ENCODE peak calls at places on chromosome 9, in seven cellular contexts. N is breast epithelium, A is upper lobe of left lung, M is colonic mucosa, Y is foreskin keratinocyte, D is mesenchymal stem cell, V is aorta. O is an unnamed sample.

GRCh38 chr9:75185585-75186170 is 97.4 kb downstream of the OSTF1 start:
- DNase-seq in N (no peak), A (peak), M (peak), Y (no peak), D (peak), V (no peak), O (no peak)

GRCh38 chr9:26292943-26293342 is 599.7 kb downstream of the CAAP1 start:
- DNase-seq in N (no peak), A (no peak), M (no peak), Y (peak), D (peak), V (no peak), O (peak)

GRCh38 chr9:130668694-130669093 is 4.3 kb downstream of the PRDM12 start:
- DNase-seq in N (no peak), A (no peak), M (no peak), Y (no peak), D (no peak), V (no peak), O (no peak)

GRCh38 chr9:87612536-87612935 is 113.4 kb upstream of the CTSL start:
- DNase-seq in N (no peak), A (no peak), M (no peak), Y (no peak), D (no peak), V (no peak), O (no peak)

GRCh38 chr9:12880406-12881016 is 105.7 kb downstream of the LURAP1L start:
- DNase-seq in N (no peak), A (no peak), M (no peak), Y (no peak), D (peak), V (no peak), O (no peak)

GRCh38 chr9:12684923-12685468 is 8.2 kb upstream of the TYRP1 start:
- DNase-seq in N (no peak), A (no peak), M (no peak), Y (peak), D (peak), V (no peak), O (no peak)

GRCh38 chr9:94675008-94675841 is 35.9 kb upstream of the FBP1 start:
- DNase-seq in N (no peak), A (no peak), M (no peak), Y (no peak), D (no peak), V (no peak), O (no peak)

GRCh38 chr9:86942352-86943222 is 4.7 kb downstream of the GAS1 start:
- DNase-seq in N (no peak), A (no peak), M (no peak), Y (no peak), D (peak), V (no peak), O (no peak)

GRCh38 chr9:123894822-123895221 is 35.1 kb downstream of the DENND1A start:
- DNase-seq in N (no peak), A (no peak), M (no peak), Y (no peak), D (no peak), V (no peak), O (no peak)

GRCh38 chr9:89705651-89706050 is 100.8 kb downstream of the GADD45G start:
- DNase-seq in N (no peak), A (no peak), M (no peak), Y (no peak), D (no peak), V (no peak), O (no peak)

GRCh38 chr9:121640076-121640475 is 11.4 kb upstream of the DAB2IP start:
- DNase-seq in N (no peak), A (peak), M (peak), Y (no peak), D (peak), V (peak), O (no peak)

GRCh38 chr9:124835026-124835501 is 18.2 kb upstream of the WDR38 start:
- DNase-seq in N (peak), A (peak), M (peak), Y (peak), D (peak), V (no peak), O (peak)

GRCh38 chr9:28073278-28073677 is 500.0 kb upstream of the C9orf72 start:
- DNase-seq in N (no peak), A (no peak), M (peak), Y (peak), D (peak), V (no peak), O (peak)

GRCh38 chr9:127838375-127839078 is 15.9 kb downstream of the ENG start:
- DNase-seq in N (no peak), A (peak), M (peak), Y (no peak), D (peak), V (peak), O (peak)

GRCh38 chr9:130039504-130040147 is 3.4 kb downstream of the FNBP1 start:
- DNase-seq in N (no peak), A (no peak), M (no peak), Y (no peak), D (no peak), V (no peak), O (no peak)

GRCh38 chr9:3758816-3759576 is 233.2 kb upstream of the RFX3 start:
- DNase-seq in N (no peak), A (no peak), M (no peak), Y (no peak), D (peak), V (no peak), O (no peak)

GRCh38 chr9:13728917-13729811 is 449.7 kb upstream of the MPDZ start:
- DNase-seq in N (no peak), A (no peak), M (no peak), Y (peak), D (peak), V (no peak), O (peak)

GRCh38 chr9:113463418-113464285 is at the start of gene RGS3:
- DNase-seq in N (peak), A (peak), M (peak), Y (no peak), D (no peak), V (peak), O (peak)

GRCh38 chr9:98708103-98708932 is 417 bp downstream of the GABBR2 start:
- DNase-seq in N (no peak), A (no peak), M (no peak), Y (no peak), D (no peak), V (no peak), O (peak)

GRCh38 chr9:98709968-98710965 is 1.5 kb upstream of the GABBR2 start:
- DNase-seq in N (no peak), A (no peak), M (no peak), Y (peak), D (peak), V (no peak), O (peak)

GRCh38 chr9:98706651-98707103 is 2.1 kb downstream of the GABBR2 start:
- DNase-seq in N (no peak), A (no peak), M (no peak), Y (no peak), D (no peak), V (no peak), O (no peak)

GRCh38 chr9:98707158-98708102 is 1.3 kb downstream of the GABBR2 start:
- DNase-seq in N (no peak), A (peak), M (no peak), Y (peak), D (peak), V (peak), O (peak)

GRCh38 chr9:98708933-98709911 is at the start of gene GABBR2:
- DNase-seq in N (no peak), A (no peak), M (no peak), Y (peak), D (no peak), V (no peak), O (no peak)
- H3K27ac ChIP-seq in N (no peak), A (no peak), M (no peak), Y (no peak), D (no peak), V (no peak), O (no peak)

GRCh38 chr9:68822596-68823165 is 117.6 kb downstream of the PIP5K1B start:
- DNase-seq in N (no peak), A (no peak), M (peak), Y (no peak), D (no peak), V (no peak), O (no peak)

GRCh38 chr9:68819065-68819464 is 114.0 kb downstream of the PIP5K1B start:
- DNase-seq in N (no peak), A (no peak), M (no peak), Y (no peak), D (no peak), V (no peak), O (no peak)

GRCh38 chr9:68817079-68817875 is 112.2 kb downstream of the PIP5K1B start:
- DNase-seq in N (no peak), A (no peak), M (no peak), Y (no peak), D (no peak), V (no peak), O (no peak)
- H3K27ac ChIP-seq in N (no peak), A (no peak), M (no peak), Y (no peak), D (no peak), V (no peak), O (no peak)

GRCh38 chr9:21556581-21557427 is 74.7 kb upstream of the IFNE start:
- DNase-seq in N (no peak), A (no peak), M (no peak), Y (no peak), D (no peak), V (no peak), O (no peak)

GRCh38 chr9:21557428-21557768 is 75.3 kb upstream of the IFNE start:
- DNase-seq in N (no peak), A (no peak), M (no peak), Y (no peak), D (no peak), V (no peak), O (no peak)

GRCh38 chr9:21554813-21555212 is 72.7 kb upstream of the IFNE start:
- DNase-seq in N (no peak), A (no peak), M (no peak), Y (no peak), D (no peak), V (no peak), O (no peak)

GRCh38 chr9:21558079-21558478 is 76.0 kb upstream of the IFNE start:
- DNase-seq in N (no peak), A (no peak), M (no peak), Y (no peak), D (no peak), V (no peak), O (no peak)

GRCh38 chr9:21555911-21556310 is 73.8 kb upstream of the IFNE start:
- DNase-seq in N (no peak), A (no peak), M (no peak), Y (no peak), D (no peak), V (no peak), O (no peak)
- H3K27ac ChIP-seq in N (no peak), A (no peak), M (no peak), Y (peak), D (no peak), V (no peak), O (no peak)

GRCh38 chr9:8627944-8628679 is 828.5 kb upstream of the DMAC1 start:
- DNase-seq in N (no peak), A (no peak), M (no peak), Y (peak), D (no peak), V (no peak), O (peak)
- H3K27ac ChIP-seq in N (no peak), A (no peak), M (no peak), Y (no peak), D (no peak), V (no peak), O (no peak)

GRCh38 chr9:37987467-37987981 is 81.5 kb downstream of the SHB start:
- DNase-seq in N (no peak), A (no peak), M (no peak), Y (no peak), D (no peak), V (peak), O (no peak)
- H3K27ac ChIP-seq in N (no peak), A (no peak), M (no peak), Y (no peak), D (no peak), V (no peak), O (peak)

GRCh38 chr9:118938581-118938980 is 430.7 kb downstream of the BRINP1 start:
- DNase-seq in N (no peak), A (no peak), M (no peak), Y (no peak), D (no peak), V (no peak), O (no peak)

GRCh38 chr9:118940477-118940876 is 428.8 kb downstream of the BRINP1 start:
- DNase-seq in N (no peak), A (no peak), M (no peak), Y (no peak), D (no peak), V (no peak), O (no peak)
- H3K27ac ChIP-seq in N (no peak), A (no peak), M (no peak), Y (no peak), D (no peak), V (no peak), O (no peak)

DNA sequence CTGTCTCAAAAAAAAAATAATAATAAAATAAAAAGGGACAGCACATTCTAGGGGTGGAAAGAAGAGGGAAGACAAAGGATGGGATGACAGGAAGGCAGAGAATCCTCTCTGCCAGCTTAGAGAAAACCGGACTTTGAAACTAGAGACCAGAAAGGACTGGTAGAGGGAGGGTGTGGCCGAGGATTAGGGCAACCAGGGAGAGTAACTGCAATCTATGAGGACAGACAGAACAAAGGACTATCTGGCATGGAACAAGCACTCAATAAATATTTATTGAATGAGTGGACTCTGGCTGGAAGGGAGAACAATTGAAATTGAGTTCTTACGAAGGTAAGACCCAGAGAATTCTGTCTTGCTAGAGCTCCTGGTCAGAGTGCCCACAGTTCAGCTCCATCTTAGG is 2.4 kb downstream of the GBA2 start:
- DNase-seq in N (no peak), A (no peak), M (peak), Y (no peak), D (no peak), V (no peak), O (no peak)
- H3K27ac ChIP-seq in N (no peak), A (peak), M (peak), Y (no peak), D (no peak), V (no peak), O (peak)

DNA sequence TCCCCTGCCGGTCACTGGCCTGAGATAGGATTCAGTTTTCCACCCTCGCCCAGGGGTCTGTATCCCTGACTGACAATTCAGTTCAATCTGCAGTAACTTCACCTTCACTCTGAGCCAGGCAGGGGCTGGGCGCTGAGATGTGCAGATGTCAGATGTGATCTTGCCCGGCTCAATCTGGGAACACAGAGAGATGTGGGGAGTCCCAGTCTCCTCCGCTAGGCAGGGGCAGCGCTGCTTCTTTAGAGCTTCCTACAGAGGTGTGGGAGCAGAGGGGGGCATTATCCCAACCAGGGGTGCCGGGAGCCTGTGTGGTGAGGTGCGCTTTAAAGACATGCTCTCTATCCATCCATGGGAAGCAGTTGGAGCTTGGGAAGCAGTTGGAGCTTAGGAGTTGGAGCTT is 14.6 kb downstream of the TMOD1 start:
- DNase-seq in N (no peak), A (no peak), M (no peak), Y (no peak), D (no peak), V (no peak), O (no peak)
- H3K27ac ChIP-seq in N (peak), A (no peak), M (no peak), Y (no peak), D (no peak), V (no peak), O (no peak)

GRCh38 chr9:105832311-105832710 is 138.0 kb downstream of the TMEM38B start:
- DNase-seq in N (no peak), A (no peak), M (no peak), Y (peak), D (no peak), V (no peak), O (no peak)

GRCh38 chr9:105833271-105833975 is 139.1 kb downstream of the TMEM38B start:
- DNase-seq in N (no peak), A (no peak), M (no peak), Y (peak), D (no peak), V (no peak), O (no peak)

GRCh38 chr9:105837261-105837660 is 142.9 kb downstream of the TMEM38B start:
- DNase-seq in N (no peak), A (no peak), M (no peak), Y (no peak), D (no peak), V (no peak), O (no peak)

GRCh38 chr9:105835721-105836120 is 141.4 kb downstream of the TMEM38B start:
- DNase-seq in N (no peak), A (no peak), M (no peak), Y (no peak), D (no peak), V (no peak), O (no peak)

DNA sequence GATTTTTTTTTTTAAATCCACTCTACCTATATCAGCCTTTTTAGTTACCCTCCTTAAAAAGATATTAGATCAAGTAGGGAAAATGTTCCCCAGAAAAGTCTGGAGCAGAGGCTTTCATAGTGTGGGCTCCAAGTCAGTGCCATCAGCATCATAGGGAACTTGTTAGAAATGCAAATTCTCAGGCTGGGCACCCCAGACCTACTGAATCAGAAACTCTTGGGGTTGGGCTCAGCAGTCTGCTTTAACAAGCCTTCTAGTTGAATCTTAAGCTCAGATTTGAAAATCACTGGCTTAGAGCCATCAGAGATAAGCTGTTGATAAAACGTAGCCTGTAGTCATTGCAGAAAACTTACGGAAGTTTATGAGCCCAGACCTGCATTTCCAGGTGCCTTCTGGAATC is 140.1 kb downstream of the TMEM38B start:
- DNase-seq in N (no peak), A (no peak), M (peak), Y (no peak), D (no peak), V (no peak), O (no peak)
- H3K27ac ChIP-seq in N (no peak), A (no peak), M (no peak), Y (no peak), D (no peak), V (no peak), O (no peak)

O was measured in RWPE1.